ENCODE peak calls at places on chromosome 1, in six cellular contexts. S, N, U, M, G and L are unnamed samples.
A peak's percentile ranks its signal among the peaks of the same experiment; 100 is the strongest.

GRCh38 chr1:224851210-224851849 is 78.1 kb upstream of the DNAH14 start:
- DNase-seq in G (peak; percentile 48), U (no peak), M (peak; percentile 80), S (peak; percentile 37), N (peak; percentile 38), L (peak; percentile 38)

GRCh38 chr1:175200626-175201025 is 8.1 kb upstream of the KIAA0040 start:
- DNase-seq in U (no peak), S (no peak), G (no peak), N (no peak), M (no peak), L (no peak)

GRCh38 chr1:39105061-39105840 is 79.1 kb downstream of the NDUFS5 start:
- DNase-seq in S (peak; percentile 59), N (peak; percentile 63), M (peak; percentile 46), G (peak; percentile 67), U (no peak), L (no peak)

GRCh38 chr1:235632538-235633219 is 16.9 kb downstream of the GNG4 start:
- DNase-seq in G (peak; percentile 74), U (no peak), N (no peak), M (no peak), S (peak; percentile 56), L (no peak)

GRCh38 chr1:111576547-111576946 is 43.0 kb upstream of the RAP1A start:
- DNase-seq in M (no peak), N (no peak), G (no peak), U (no peak), S (no peak), L (no peak)

GRCh38 chr1:99621340-99621901 is 24.5 kb upstream of the PALMD start:
- DNase-seq in S (peak; percentile 39), U (no peak), M (no peak), N (no peak), G (no peak), L (no peak)

GRCh38 chr1:8871965-8872399 is 6.5 kb downstream of the ENO1 start:
- DNase-seq in M (no peak), U (no peak), N (peak; percentile 59), G (no peak), S (peak; percentile 74), L (no peak)

GRCh38 chr1:6373961-6374720 is 19.4 kb downstream of the ACOT7 start:
- DNase-seq in U (no peak), G (no peak), N (no peak), M (no peak), S (no peak), L (no peak)

GRCh38 chr1:89600792-89601191 is 32.1 kb upstream of the LRRC8C start:
- DNase-seq in M (no peak), G (no peak), N (no peak), U (no peak), S (no peak), L (no peak)

GRCh38 chr1:42925132-42925769 is 33.4 kb downstream of the SLC2A1 start:
- DNase-seq in U (no peak), G (no peak), S (no peak), N (no peak), M (no peak), L (no peak)

GRCh38 chr1:246907472-246907871 is 24.3 kb downstream of the AHCTF1 start:
- DNase-seq in N (peak; percentile 68), G (peak; percentile 25), M (no peak), U (no peak), S (peak; percentile 72), L (no peak)

GRCh38 chr1:19645544-19646252 is 1.6 kb downstream of the NBL1 start:
- DNase-seq in M (no peak), U (no peak), G (no peak), N (peak; percentile 45), S (peak; percentile 28), L (no peak)

GRCh38 chr1:162690672-162691434 is 58.6 kb downstream of the DDR2 start:
- DNase-seq in N (peak; percentile 80), U (peak; percentile 36), G (peak; percentile 96), S (peak; percentile 93), M (peak; percentile 61), L (no peak)

GRCh38 chr1:154975409-154976205 is 1.1 kb downstream of the CKS1B start:
- DNase-seq in N (peak; percentile 90), M (no peak), G (peak; percentile 49), U (no peak), S (peak; percentile 53), L (no peak)

GRCh38 chr1:204221271-204221670 is 7.5 kb upstream of the GOLT1A start:
- DNase-seq in U (no peak), M (no peak), G (no peak), N (no peak), S (no peak), L (no peak)

GRCh38 chr1:39818482-39818881 is 29.8 kb upstream of the BMP8B start:
- DNase-seq in N (no peak), G (no peak), M (no peak), U (no peak), S (no peak), L (no peak)

DNA sequence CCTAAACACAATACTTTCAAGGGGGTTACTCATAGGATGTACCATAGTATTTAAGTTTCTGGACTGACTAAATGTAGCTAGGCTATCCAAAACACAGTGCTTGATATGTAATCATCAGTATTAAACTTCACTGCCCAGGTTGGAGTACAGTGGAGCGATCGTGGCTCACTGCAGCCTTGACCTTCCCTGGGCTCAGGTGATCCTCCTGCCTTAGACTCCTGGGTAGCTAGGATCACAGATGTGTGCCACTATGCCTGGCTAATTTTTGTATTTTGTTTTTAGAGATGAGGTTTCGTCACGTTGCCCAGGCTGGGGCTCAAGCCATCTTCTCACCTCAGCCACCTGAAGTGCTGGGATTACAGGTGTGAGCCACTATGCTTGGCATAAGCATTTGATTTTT is 10.6 kb downstream of the NASP start:
- DNase-seq in U (no peak), G (no peak), M (no peak), S (no peak), N (no peak), L (no peak)
- H3K18ac ChIP-seq in U (no peak overlapping the region), G (no peak overlapping the region), M (no peak overlapping the region), S (no peak overlapping the region), N (no peak overlapping the region), L (no peak overlapping the region)

GRCh38 chr1:23524716-23525401 is 6.2 kb downstream of the E2F2 start:
- DNase-seq in M (no peak), U (no peak), G (no peak), N (no peak), S (no peak), L (no peak)
- H4K91ac ChIP-seq in M (no peak overlapping the region), U (no peak overlapping the region), G (no peak overlapping the region), N (no peak overlapping the region), S (no peak overlapping the region), L (no peak overlapping the region)

DNA sequence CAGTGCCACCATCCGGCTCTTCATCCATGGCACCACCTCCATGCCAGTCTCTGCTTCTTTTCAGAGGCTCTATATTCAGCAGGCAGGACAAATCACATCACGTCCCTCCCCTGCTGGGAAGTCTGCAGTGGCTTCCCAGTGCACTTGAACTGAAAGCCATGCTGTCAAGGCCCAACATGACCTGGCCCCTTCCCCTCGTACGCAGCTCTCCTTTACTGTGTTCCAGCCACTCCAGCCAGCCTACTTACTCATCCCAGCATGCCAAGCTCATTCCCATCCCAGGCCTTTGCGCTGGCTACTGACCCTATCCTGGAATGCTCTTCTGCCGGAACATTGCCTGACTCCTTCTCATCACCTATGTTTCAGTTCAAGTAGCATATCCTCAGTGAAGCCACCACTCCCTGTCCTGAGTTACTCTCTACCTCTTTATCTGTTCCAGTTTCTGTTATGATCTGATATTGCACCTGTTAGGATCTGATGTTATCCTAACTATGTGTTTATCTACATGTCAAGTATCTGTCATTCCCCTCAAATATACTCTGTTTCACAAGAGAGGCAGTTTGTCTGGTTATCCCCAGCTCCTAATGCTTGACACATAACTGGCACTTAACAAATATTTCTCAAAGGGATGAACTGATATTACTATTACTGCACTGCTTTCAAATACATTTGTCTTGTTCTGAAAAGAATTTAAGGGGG is 101.2 kb upstream of the F3 start:
- DNase-seq in G (peak; percentile 86), S (no peak), N (no peak), U (no peak), M (no peak), L (no peak)
- H3K18ac ChIP-seq in G (no peak overlapping the region), S (peak overlapping the region; percentile 34), N (no peak overlapping the region), U (no peak overlapping the region), M (no peak overlapping the region), L (no peak overlapping the region)

GRCh38 chr1:212692774-212693644 is 6.6 kb downstream of the BATF3 start:
- DNase-seq in N (no peak), U (no peak), S (peak; percentile 69), G (no peak), M (no peak), L (no peak)
- H4K91ac ChIP-seq in N (no peak overlapping the region), U (no peak overlapping the region), S (no peak overlapping the region), G (no peak overlapping the region), M (no peak overlapping the region), L (no peak overlapping the region)

DNA sequence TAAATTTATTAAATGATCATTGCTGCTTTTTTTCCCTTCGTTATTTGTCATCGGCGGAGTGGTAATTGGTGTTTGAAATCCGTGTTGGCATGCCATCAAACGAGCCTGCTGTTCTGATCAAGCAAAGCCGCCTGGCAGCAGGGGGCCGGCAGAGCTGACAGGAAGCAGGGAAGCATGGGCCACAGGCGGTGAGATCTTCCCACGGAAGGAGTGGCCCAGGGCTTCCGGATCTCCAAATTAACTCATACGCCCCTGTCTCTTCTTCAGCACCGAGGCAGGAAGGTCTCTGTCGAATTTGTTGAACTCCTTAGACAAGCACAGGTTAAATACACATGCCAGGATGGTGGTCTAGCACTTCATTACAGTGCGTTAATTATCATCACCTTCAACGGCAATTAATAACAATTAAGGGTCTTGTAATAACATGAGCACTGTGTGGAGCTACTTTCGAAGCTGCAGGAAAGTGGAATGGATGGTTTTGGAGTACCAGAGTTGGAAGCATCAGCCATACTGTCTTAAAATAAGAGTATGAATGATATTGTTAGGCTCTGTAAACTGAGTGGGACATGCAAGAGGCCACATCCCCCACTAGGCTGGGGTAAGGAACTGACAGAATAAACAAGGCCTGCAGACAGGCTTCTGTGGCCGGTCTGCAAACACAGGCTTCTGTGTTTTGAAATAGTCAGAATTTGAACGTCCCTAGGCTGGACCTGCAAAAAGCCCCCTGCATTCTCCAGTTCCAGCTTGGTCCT is 199.4 kb upstream of the DAB1 start:
- DNase-seq in U (no peak), N (peak; percentile 32), G (no peak), S (peak; percentile 22), M (peak; percentile 58), L (no peak)
- H3K18ac ChIP-seq in U (no peak overlapping the region), N (peak overlapping the region; percentile 4), G (no peak overlapping the region), S (peak overlapping the region; percentile 83), M (no peak overlapping the region), L (no peak overlapping the region)

GRCh38 chr1:116243673-116244101 is 129.4 kb upstream of the ATP1A1 start:
- DNase-seq in M (no peak), U (no peak), G (no peak), S (no peak), N (no peak), L (no peak)
- H4K91ac ChIP-seq in M (no peak overlapping the region), U (no peak overlapping the region), G (no peak overlapping the region), S (no peak overlapping the region), N (no peak overlapping the region), L (no peak overlapping the region)

GRCh38 chr1:163872067-163872466 is 550.3 kb downstream of the NUF2 start:
- DNase-seq in S (no peak), U (no peak), M (no peak), G (no peak), N (no peak), L (no peak)
- H3K18ac ChIP-seq in S (no peak overlapping the region), U (no peak overlapping the region), M (no peak overlapping the region), G (no peak overlapping the region), N (no peak overlapping the region), L (no peak overlapping the region)